ENCODE peak calls at places on chromosomes 1 and 21, in six cellular contexts. One of them, this sample, is unnamed. For H3K4me1, the result is how much of the 10 kb centered on the place peaks cover.

GRCh38 chr1:14653461-14653960 is 55.0 kb downstream of the KAZN start:
- DNase-seq in OCI-LY7: no peak
- DNase-seq in fibroblast of lung: no peak
- DNase-seq in PC-3: peak
- DNase-seq in esophagus squamous epithelium: no peak
- DNase-seq in left ventricle myocardium inferior: no peak
- DNase-seq in this sample: no peak

GRCh38 chr1:85579619-85580018 is 942 bp upstream of the CCN1 start:
- DNase-seq in left ventricle myocardium inferior: peak
- DNase-seq in esophagus squamous epithelium: no peak
- DNase-seq in PC-3: peak
- DNase-seq in OCI-LY7: no peak
- DNase-seq in fibroblast of lung: peak
- DNase-seq in this sample: peak

GRCh38 chr1:161956097-161956496 is 67.6 kb downstream of the OLFML2B start:
- DNase-seq in esophagus squamous epithelium: no peak
- DNase-seq in fibroblast of lung: peak
- DNase-seq in OCI-LY7: no peak
- DNase-seq in PC-3: no peak
- DNase-seq in left ventricle myocardium inferior: no peak
- DNase-seq in this sample: no peak

GRCh38 chr21:37292946-37293345 is 25.8 kb upstream of the VPS26C start:
- DNase-seq in left ventricle myocardium inferior: no peak
- DNase-seq in PC-3: no peak
- DNase-seq in esophagus squamous epithelium: no peak
- DNase-seq in fibroblast of lung: peak
- DNase-seq in OCI-LY7: no peak
- DNase-seq in this sample: no peak

GRCh38 chr1:156052862-156053769 is 482 bp downstream of the UBQLN4 start:
- DNase-seq in OCI-LY7: peak
- DNase-seq in fibroblast of lung: peak
- DNase-seq in PC-3: peak
- DNase-seq in left ventricle myocardium inferior: peak
- DNase-seq in esophagus squamous epithelium: no peak
- DNase-seq in this sample: peak

GRCh38 chr1:198500026-198500425 is 40.5 kb downstream of the ATP6V1G3 start:
- DNase-seq in PC-3: no peak
- DNase-seq in OCI-LY7: no peak
- DNase-seq in left ventricle myocardium inferior: no peak
- DNase-seq in fibroblast of lung: no peak
- DNase-seq in esophagus squamous epithelium: no peak
- DNase-seq in this sample: no peak

GRCh38 chr1:160837558-160838205 is 25.0 kb downstream of the CD244 start:
- DNase-seq in OCI-LY7: peak
- DNase-seq in PC-3: peak
- DNase-seq in left ventricle myocardium inferior: peak
- DNase-seq in fibroblast of lung: peak
- DNase-seq in esophagus squamous epithelium: peak
- DNase-seq in this sample: peak

GRCh38 chr1:203627819-203628184 is 1.2 kb downstream of the ATP2B4 start:
- DNase-seq in fibroblast of lung: peak
- DNase-seq in PC-3: peak
- DNase-seq in esophagus squamous epithelium: no peak
- DNase-seq in left ventricle myocardium inferior: peak
- DNase-seq in OCI-LY7: peak
- DNase-seq in this sample: no peak

GRCh38 chr1:12460911-12461621 is 156.9 kb downstream of the DHRS3 start:
- DNase-seq in left ventricle myocardium inferior: peak
- DNase-seq in esophagus squamous epithelium: no peak
- DNase-seq in PC-3: no peak
- DNase-seq in OCI-LY7: no peak
- DNase-seq in fibroblast of lung: peak
- DNase-seq in this sample: peak
- H3K4me1 ChIP-seq in left ventricle myocardium inferior: half or more
- H3K4me1 ChIP-seq in esophagus squamous epithelium: under half
- H3K4me1 ChIP-seq in PC-3: half or more
- H3K4me1 ChIP-seq in OCI-LY7: under half
- H3K4me1 ChIP-seq in fibroblast of lung: under half
- H3K4me1 ChIP-seq in this sample: under half

GRCh38 chr1:74197255-74197654 is 721 bp downstream of the LRRIQ3 start:
- DNase-seq in fibroblast of lung: no peak
- DNase-seq in OCI-LY7: no peak
- DNase-seq in PC-3: no peak
- DNase-seq in left ventricle myocardium inferior: no peak
- DNase-seq in esophagus squamous epithelium: no peak
- DNase-seq in this sample: no peak
- H3K4me3 ChIP-seq in fibroblast of lung: peak
- H3K4me3 ChIP-seq in OCI-LY7: peak
- H3K4me3 ChIP-seq in PC-3: peak
- H3K4me3 ChIP-seq in left ventricle myocardium inferior: peak
- H3K4me3 ChIP-seq in esophagus squamous epithelium: peak
- H3K4me3 ChIP-seq in this sample: peak

GRCh38 chr1:70248729-70249128 is 27.5 kb downstream of the SRSF11 start:
- DNase-seq in fibroblast of lung: no peak
- DNase-seq in PC-3: no peak
- DNase-seq in left ventricle myocardium inferior: no peak
- DNase-seq in OCI-LY7: no peak
- DNase-seq in esophagus squamous epithelium: no peak
- DNase-seq in this sample: no peak
- H3K27ac ChIP-seq in fibroblast of lung: no peak
- H3K27ac ChIP-seq in PC-3: no peak
- H3K27ac ChIP-seq in left ventricle myocardium inferior: no peak
- H3K27ac ChIP-seq in OCI-LY7: no peak
- H3K27ac ChIP-seq in esophagus squamous epithelium: no peak
- H3K27ac ChIP-seq in this sample: no peak

GRCh38 chr21:41627428-41627827 is 119.5 kb upstream of the TMPRSS2 start:
- DNase-seq in PC-3: peak
- DNase-seq in left ventricle myocardium inferior: no peak
- DNase-seq in esophagus squamous epithelium: no peak
- DNase-seq in OCI-LY7: no peak
- DNase-seq in fibroblast of lung: no peak
- DNase-seq in this sample: no peak
- H3K4me1 ChIP-seq in PC-3: under half
- H3K4me1 ChIP-seq in left ventricle myocardium inferior: under half
- H3K4me1 ChIP-seq in esophagus squamous epithelium: under half
- H3K4me1 ChIP-seq in OCI-LY7: under half
- H3K4me1 ChIP-seq in fibroblast of lung: under half
- H3K4me1 ChIP-seq in this sample: under half

DNA sequence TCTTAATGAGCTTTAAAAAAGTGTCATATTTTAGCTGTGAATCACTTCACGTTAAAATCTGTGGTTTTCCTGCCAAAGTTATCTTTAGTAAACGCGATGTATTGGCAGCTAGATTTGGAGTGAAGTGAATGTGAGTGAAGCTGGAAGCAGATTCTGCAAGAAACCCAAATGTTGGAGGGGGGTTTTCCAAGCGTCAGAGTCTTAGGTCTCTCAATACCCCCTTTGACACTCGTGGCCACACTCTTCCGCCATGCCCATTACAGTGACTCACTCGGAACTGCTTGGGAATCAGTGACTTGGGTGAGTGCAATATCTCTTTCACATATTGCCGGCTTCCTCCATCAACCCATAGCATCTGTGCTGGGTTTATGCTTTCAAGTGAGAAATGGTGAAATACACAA is 17.5 kb downstream of the B3GALT5 start:
- DNase-seq in fibroblast of lung: peak
- DNase-seq in OCI-LY7: no peak
- DNase-seq in left ventricle myocardium inferior: no peak
- DNase-seq in PC-3: peak
- DNase-seq in esophagus squamous epithelium: no peak
- DNase-seq in this sample: no peak
- H3K4me3 ChIP-seq in fibroblast of lung: no peak
- H3K4me3 ChIP-seq in OCI-LY7: no peak
- H3K4me3 ChIP-seq in left ventricle myocardium inferior: no peak
- H3K4me3 ChIP-seq in PC-3: peak
- H3K4me3 ChIP-seq in esophagus squamous epithelium: no peak
- H3K4me3 ChIP-seq in this sample: no peak

DNA sequence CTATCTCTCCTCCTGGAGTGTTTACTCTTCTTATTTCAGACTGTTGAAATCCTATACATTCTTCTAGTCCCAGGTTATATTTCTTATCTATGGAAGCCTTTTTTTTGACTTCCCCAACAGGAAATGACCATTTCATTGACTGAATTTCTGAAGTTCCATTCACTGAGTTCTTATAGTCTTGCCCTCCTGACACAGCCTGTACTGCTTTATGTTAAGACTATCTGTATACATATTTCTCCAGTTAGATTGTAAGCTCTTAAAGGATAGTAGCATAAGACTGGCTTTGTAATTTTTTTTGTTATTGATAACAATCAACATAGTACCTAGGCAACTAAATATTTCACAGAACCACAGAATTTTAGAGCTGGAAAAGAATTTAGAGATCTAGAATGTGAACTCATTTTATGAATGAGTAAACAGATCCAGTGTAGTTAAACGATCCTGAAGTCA is 14.9 kb upstream of the MACF1 start:
- DNase-seq in PC-3: peak
- DNase-seq in left ventricle myocardium inferior: no peak
- DNase-seq in OCI-LY7: no peak
- DNase-seq in esophagus squamous epithelium: no peak
- DNase-seq in fibroblast of lung: peak
- DNase-seq in this sample: no peak
- H3K27ac ChIP-seq in PC-3: peak
- H3K27ac ChIP-seq in left ventricle myocardium inferior: no peak
- H3K27ac ChIP-seq in OCI-LY7: no peak
- H3K27ac ChIP-seq in esophagus squamous epithelium: no peak
- H3K27ac ChIP-seq in fibroblast of lung: peak
- H3K27ac ChIP-seq in this sample: no peak

GRCh38 chr21:41370840-41371697 is 9.2 kb downstream of the MX2 start:
- DNase-seq in PC-3: no peak
- DNase-seq in OCI-LY7: no peak
- DNase-seq in esophagus squamous epithelium: no peak
- DNase-seq in fibroblast of lung: peak
- DNase-seq in left ventricle myocardium inferior: no peak
- DNase-seq in this sample: peak
- H3K4me1 ChIP-seq in PC-3: under half
- H3K4me1 ChIP-seq in OCI-LY7: under half
- H3K4me1 ChIP-seq in esophagus squamous epithelium: under half
- H3K4me1 ChIP-seq in fibroblast of lung: under half
- H3K4me1 ChIP-seq in left ventricle myocardium inferior: under half
- H3K4me1 ChIP-seq in this sample: under half

DNA sequence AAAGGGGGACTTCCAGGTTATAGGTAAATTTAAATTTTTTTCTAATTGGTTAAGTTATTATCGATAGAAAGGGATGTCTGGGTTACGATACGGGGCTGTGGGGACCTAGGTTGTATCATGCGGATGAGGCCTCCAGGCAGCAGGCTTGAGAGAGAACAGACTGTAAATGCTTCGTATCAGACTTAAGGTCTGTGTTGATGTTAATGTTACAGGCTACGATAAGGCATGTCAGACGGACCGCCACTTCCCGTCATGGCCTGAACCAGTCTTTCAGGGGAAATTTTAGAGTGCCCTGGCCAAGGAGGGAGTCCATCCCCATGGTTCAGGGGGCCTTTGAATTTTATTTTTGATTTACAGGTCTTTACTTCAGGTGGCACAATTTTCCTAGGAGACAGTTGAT is 16.7 kb downstream of the ABCG1 start:
- DNase-seq in esophagus squamous epithelium: no peak
- DNase-seq in fibroblast of lung: no peak
- DNase-seq in PC-3: no peak
- DNase-seq in left ventricle myocardium inferior: no peak
- DNase-seq in OCI-LY7: no peak
- DNase-seq in this sample: no peak
- H3K4me3 ChIP-seq in esophagus squamous epithelium: no peak
- H3K4me3 ChIP-seq in fibroblast of lung: no peak
- H3K4me3 ChIP-seq in PC-3: no peak
- H3K4me3 ChIP-seq in left ventricle myocardium inferior: peak
- H3K4me3 ChIP-seq in OCI-LY7: peak
- H3K4me3 ChIP-seq in this sample: no peak

GRCh38 chr1:183554577-183554976 is 35.7 kb downstream of the NCF2 start:
- DNase-seq in OCI-LY7: no peak
- DNase-seq in esophagus squamous epithelium: no peak
- DNase-seq in fibroblast of lung: no peak
- DNase-seq in PC-3: no peak
- DNase-seq in left ventricle myocardium inferior: no peak
- DNase-seq in this sample: no peak
- H3K27ac ChIP-seq in OCI-LY7: no peak
- H3K27ac ChIP-seq in esophagus squamous epithelium: no peak
- H3K27ac ChIP-seq in fibroblast of lung: no peak
- H3K27ac ChIP-seq in PC-3: no peak
- H3K27ac ChIP-seq in left ventricle myocardium inferior: no peak
- H3K27ac ChIP-seq in this sample: no peak

GRCh38 chr1:8664887-8665286 is 152.6 kb downstream of the RERE start:
- DNase-seq in left ventricle myocardium inferior: no peak
- DNase-seq in esophagus squamous epithelium: no peak
- DNase-seq in PC-3: no peak
- DNase-seq in OCI-LY7: no peak
- DNase-seq in fibroblast of lung: no peak
- DNase-seq in this sample: no peak
- H3K4me1 ChIP-seq in left ventricle myocardium inferior: half or more
- H3K4me1 ChIP-seq in esophagus squamous epithelium: under half
- H3K4me1 ChIP-seq in PC-3: half or more
- H3K4me1 ChIP-seq in OCI-LY7: half or more
- H3K4me1 ChIP-seq in fibroblast of lung: half or more
- H3K4me1 ChIP-seq in this sample: under half